ENCODE peak calls at places on chromosomes 4 and X, in five cellular contexts. I is osteocyte, F is progenitor cell of endocrine pancreas, S is lower lobe of right lung, E is neural progenitor cell. Z is an unnamed sample.

GRCh38 chr4:180610317-180610716 is 1632.9 kb upstream of the TENM3 start:
- DNase-seq in I (no peak), E (no peak), F (no peak), S (no peak), Z (no peak)

GRCh38 chr4:7291372-7292135 is 99.2 kb downstream of the SORCS2 start:
- DNase-seq in I (no peak), E (no peak), S (no peak), F (no peak), Z (peak)

GRCh38 chrX:32137525-32137924 is 1065.7 kb upstream of the FTHL17 start:
- DNase-seq in E (peak), S (no peak), I (no peak), F (peak), Z (no peak)

GRCh38 chrX:110213183-110213582 is 104.7 kb downstream of the AMMECR1 start:
- DNase-seq in I (no peak), F (no peak), E (no peak), S (no peak), Z (no peak)

GRCh38 chr4:184191267-184191666 is 26.4 kb downstream of the ENPP6 start:
- DNase-seq in S (no peak), E (no peak), F (no peak), I (no peak), Z (no peak)

GRCh38 chr4:128342762-128343161 is 55.1 kb upstream of the PGRMC2 start:
- DNase-seq in E (no peak), F (no peak), I (no peak), S (no peak), Z (no peak)

GRCh38 chr4:46329118-46329976 is 60.6 kb downstream of the GABRA2 start:
- DNase-seq in F (peak), I (no peak), S (no peak), E (peak), Z (no peak)

GRCh38 chr4:17511950-17512795 is at the start of gene QDPR:
- DNase-seq in E (peak), I (peak), F (peak), S (peak), Z (peak)

GRCh38 chr4:4443821-4444220 is 56.9 kb downstream of the NSG1 start:
- DNase-seq in S (no peak), E (no peak), I (no peak), F (no peak), Z (no peak)

GRCh38 chrX:77966361-77966760 is 3.1 kb downstream of the PGAM4 start:
- DNase-seq in S (no peak), F (no peak), E (no peak), I (no peak), Z (no peak)

GRCh38 chrX:139762400-139763183 is 54.6 kb upstream of the MCF2 start:
- DNase-seq in F (no peak), S (no peak), E (no peak), I (no peak), Z (no peak)

GRCh38 chr4:112284166-112284565 is 1.5 kb downstream of the TIFA start:
- DNase-seq in I (no peak), S (no peak), F (no peak), E (no peak), Z (no peak)

GRCh38 chrX:21741378-21741777 is 16.5 kb downstream of the SMPX start:
- DNase-seq in F (no peak), S (no peak), E (no peak), I (no peak), Z (no peak)

GRCh38 chr4:48017108-48017527 is 546 bp downstream of the NIPAL1 start:
- DNase-seq in S (peak), F (peak), E (peak), I (peak), Z (no peak)

GRCh38 chr4:38190717-38191178 is 230.6 kb downstream of the PTTG2 start:
- DNase-seq in S (no peak), I (no peak), F (no peak), E (peak), Z (peak)

GRCh38 chr4:8235686-8236085 is 33.9 kb upstream of the HTRA3 start:
- DNase-seq in S (peak), I (no peak), F (no peak), E (no peak), Z (no peak)

GRCh38 chr4:149911995-149912394 is 96.4 kb upstream of the IQCM start:
- DNase-seq in E (no peak), I (no peak), S (no peak), F (no peak), Z (no peak)

GRCh38 chr4:138039010-138039409 is 203.1 kb downstream of the SLC7A11 start:
- DNase-seq in S (no peak), E (no peak), I (no peak), F (no peak), Z (no peak)

GRCh38 chr4:76990288-76991080 is 40.9 kb downstream of the SEPTIN11 start:
- DNase-seq in I (no peak), S (no peak), F (no peak), E (no peak), Z (peak)
- TF ChIP-seq CTCF in I (no peak), S (no peak), F (no peak), E (no peak), Z (no peak)

GRCh38 chr4:99617374-99617773 is 40.3 kb downstream of the C4orf54 start:
- DNase-seq in S (no peak), I (no peak), E (no peak), F (no peak), Z (no peak)

GRCh38 chr4:99612704-99613103 is 38.1 kb downstream of the MTTP start:
- DNase-seq in F (no peak), E (no peak), I (no peak), S (no peak), Z (no peak)

GRCh38 chr4:99612281-99612680 is 37.7 kb downstream of the MTTP start:
- DNase-seq in S (no peak), E (no peak), F (no peak), I (no peak), Z (no peak)

GRCh38 chr4:99614491-99614890 is 39.9 kb downstream of the MTTP start:
- DNase-seq in I (no peak), E (no peak), S (no peak), F (no peak), Z (no peak)

GRCh38 chr4:99615210-99615834 is 40.7 kb downstream of the MTTP start:
- DNase-seq in I (no peak), E (no peak), F (no peak), S (no peak), Z (no peak)
- TF ChIP-seq CTCF in I (no peak), E (no peak), F (no peak), S (no peak), Z (no peak)

GRCh38 chr4:1768367-1769034 is 24.6 kb upstream of the FGFR3 start:
- DNase-seq in S (peak), E (peak), F (no peak), I (no peak), Z (no peak)

GRCh38 chr4:1767058-1767769 is 25.9 kb upstream of the FGFR3 start:
- DNase-seq in E (peak), I (no peak), F (peak), S (no peak), Z (no peak)

GRCh38 chr4:1769692-1770091 is 23.4 kb upstream of the FGFR3 start:
- DNase-seq in I (no peak), S (no peak), F (no peak), E (no peak), Z (no peak)

GRCh38 chr4:1766336-1767057 is 26.6 kb upstream of the FGFR3 start:
- DNase-seq in E (peak), F (no peak), S (no peak), I (no peak), Z (no peak)

DNA sequence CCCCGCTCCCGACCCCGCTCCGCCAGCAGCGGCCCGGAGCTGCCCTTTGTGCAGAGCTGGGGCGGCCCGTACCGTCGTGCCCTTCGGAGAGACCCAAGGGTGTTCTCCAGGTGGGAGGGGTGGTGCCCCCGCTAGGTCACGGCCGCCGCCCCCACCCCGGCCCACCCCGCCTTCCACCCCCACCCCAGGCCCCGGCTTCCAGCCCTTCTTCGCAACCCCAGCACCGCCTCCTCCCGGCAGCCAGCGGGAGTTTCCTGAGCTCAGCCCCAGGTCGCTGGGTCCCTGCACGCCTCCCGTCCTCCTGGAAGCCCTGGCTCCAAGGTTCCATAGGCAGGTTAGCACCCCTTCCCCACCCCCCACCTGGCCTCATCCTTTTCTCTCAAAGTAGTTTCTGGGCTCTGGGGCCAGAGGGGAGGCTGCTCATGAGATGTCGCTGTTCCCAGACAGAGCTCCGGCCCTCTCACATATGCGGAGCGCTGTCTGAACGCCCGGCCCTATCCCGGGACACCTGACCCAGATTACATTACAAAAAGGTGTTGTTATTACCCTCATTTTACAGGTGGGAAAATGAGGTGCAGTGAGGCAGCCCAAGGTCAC is 25.2 kb upstream of the FGFR3 start:
- DNase-seq in F (peak), E (peak), I (no peak), S (peak), Z (no peak)
- TF ChIP-seq CTCF in F (peak), E (peak), I (peak), S (peak), Z (peak)

GRCh38 chrX:75623535-75623934 is 100.7 kb upstream of the ZDHHC15 start:
- DNase-seq in S (no peak), E (peak), I (no peak), F (no peak), Z (no peak)
- TF ChIP-seq CTCF in S (no peak), E (peak), I (no peak), F (peak), Z (no peak)

DNA sequence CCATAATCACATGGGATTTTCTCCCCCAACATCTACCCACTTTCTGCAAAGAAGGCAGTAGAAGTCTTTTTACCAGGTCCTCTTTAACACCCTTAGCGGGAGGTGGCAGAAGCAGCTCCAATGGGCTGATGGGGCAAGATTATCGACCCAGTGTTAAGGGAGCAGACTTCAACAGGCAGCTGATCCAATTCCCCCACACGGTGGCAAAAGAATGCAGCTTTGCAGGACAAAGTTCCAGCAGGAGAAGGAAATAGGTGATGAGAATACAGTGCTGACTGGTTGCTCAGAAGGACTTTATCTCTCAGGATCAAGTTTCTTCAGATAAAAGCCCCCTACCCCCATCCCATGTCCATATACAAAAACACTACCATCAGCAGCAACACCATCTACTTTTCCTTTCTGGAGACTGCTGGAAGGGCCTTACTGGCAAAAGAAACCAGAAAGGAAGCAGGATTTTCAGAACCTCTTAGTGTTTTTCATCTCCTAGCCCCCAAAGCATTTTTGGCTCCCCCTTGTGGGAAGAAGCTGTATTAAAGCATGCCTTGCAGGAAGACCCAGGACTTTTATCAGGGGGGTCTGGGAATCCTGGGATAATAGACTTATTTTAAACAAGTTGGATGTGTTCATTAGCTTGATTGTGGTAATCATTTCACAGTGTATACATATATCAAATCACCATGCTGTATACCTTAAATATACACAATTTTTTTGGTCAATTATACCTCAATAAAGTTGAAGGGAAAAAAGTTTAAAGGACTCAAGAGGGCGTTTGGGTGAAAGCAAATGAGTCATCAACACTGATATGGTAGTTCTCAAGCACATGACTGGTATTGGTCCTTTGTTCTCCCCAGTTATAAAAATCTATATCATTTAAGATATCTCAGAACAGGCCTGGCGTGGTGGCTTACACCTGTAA is 146.4 kb downstream of the GPC3 start:
- DNase-seq in E (peak), I (no peak), F (peak), S (no peak), Z (no peak)
- TF ChIP-seq CTCF in E (peak), I (peak), F (peak), S (peak), Z (peak)

GRCh38 chrX:143017272-143017671 is 8.5 kb upstream of the SPANXN4 start:
- DNase-seq in E (no peak), I (no peak), S (no peak), F (no peak), Z (no peak)
- TF ChIP-seq CTCF in E (no peak), I (no peak), S (no peak), F (no peak), Z (no peak)

GRCh38 chr4:83455300-83456183 is at the start of the genes HELQ and MRPS18C:
- DNase-seq in S (peak), F (peak), I (peak), E (peak), Z (peak)
- TF ChIP-seq CTCF in S (peak), F (no peak), I (peak), E (peak), Z (peak)

GRCh38 chr4:96164814-96165351 is 325.0 kb downstream of the PDHA2 start:
- DNase-seq in F (no peak), E (no peak), S (no peak), I (no peak), Z (no peak)

GRCh38 chr4:96175871-96176270 is 336.0 kb downstream of the PDHA2 start:
- DNase-seq in E (no peak), I (no peak), S (no peak), F (no peak), Z (no peak)

GRCh38 chr4:96166806-96167205 is 326.9 kb downstream of the PDHA2 start:
- DNase-seq in F (no peak), S (no peak), I (no peak), E (no peak), Z (no peak)

DNA sequence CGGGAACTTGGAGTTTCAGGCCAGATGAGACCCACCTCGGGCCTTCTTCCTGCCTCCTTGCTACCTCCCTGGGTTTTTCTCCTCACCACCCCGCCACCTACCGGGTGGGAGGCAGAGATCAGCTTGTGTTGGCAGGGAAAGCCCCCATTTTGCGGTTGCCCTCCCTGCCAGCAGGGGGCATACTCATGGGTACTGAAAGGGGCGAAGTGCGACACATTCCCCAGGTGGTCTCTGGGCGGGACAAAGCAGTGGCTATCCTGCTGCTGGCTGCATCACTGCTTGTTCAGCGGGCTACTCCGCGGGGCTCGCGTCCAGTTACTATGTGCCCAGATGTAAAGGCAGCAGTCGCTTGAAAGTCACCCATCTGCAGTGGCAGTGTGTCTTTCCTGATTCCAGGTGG is 330.3 kb downstream of the PDHA2 start:
- DNase-seq in E (no peak), F (no peak), I (no peak), S (no peak), Z (no peak)
- TF ChIP-seq CTCF in E (peak), F (no peak), I (no peak), S (no peak), Z (no peak)